ENCODE peak calls at places on chromosomes 11 and 22, in nine cellular contexts. One of them, this sample, is unnamed.

GRCh38 chr22:43227231-43227630 is 40.3 kb upstream of the TTLL12 start:
- DNase-seq in gastrocnemius medialis: no peak
- DNase-seq in transverse colon: no peak
- DNase-seq in IMR-90: no peak
- DNase-seq in tibial nerve: no peak
- DNase-seq in uterus: no peak
- DNase-seq in breast epithelium: no peak
- DNase-seq in endothelial cell of umbilical vein: no peak
- DNase-seq in A549: no peak
- DNase-seq in this sample: no peak

GRCh38 chr22:46551321-46551720 is 13.9 kb upstream of the CELSR1 start:
- DNase-seq in IMR-90: no peak
- DNase-seq in transverse colon: no peak
- DNase-seq in A549: no peak
- DNase-seq in gastrocnemius medialis: no peak
- DNase-seq in endothelial cell of umbilical vein: no peak
- DNase-seq in uterus: no peak
- DNase-seq in tibial nerve: no peak
- DNase-seq in breast epithelium: no peak
- DNase-seq in this sample: no peak

GRCh38 chr11:86116386-86116726 is 47.5 kb upstream of the PICALM start:
- DNase-seq in tibial nerve: no peak
- DNase-seq in IMR-90: peak; percentile 98
- DNase-seq in breast epithelium: no peak
- DNase-seq in A549: peak; percentile 69
- DNase-seq in uterus: no peak
- DNase-seq in endothelial cell of umbilical vein: no peak
- DNase-seq in gastrocnemius medialis: no peak
- DNase-seq in transverse colon: no peak
- DNase-seq in this sample: no peak

GRCh38 chr22:37193629-37194191 is 5.7 kb upstream of the C1QTNF6 start:
- DNase-seq in transverse colon: peak; percentile 39
- DNase-seq in uterus: peak; percentile 56
- DNase-seq in gastrocnemius medialis: no peak
- DNase-seq in A549: no peak
- DNase-seq in endothelial cell of umbilical vein: peak; percentile 24
- DNase-seq in tibial nerve: no peak
- DNase-seq in IMR-90: peak; percentile 36
- DNase-seq in breast epithelium: no peak
- DNase-seq in this sample: peak; percentile 40

GRCh38 chr11:78344114-78344513 is 73.5 kb downstream of the GAB2 start:
- DNase-seq in endothelial cell of umbilical vein: peak; percentile 52
- DNase-seq in breast epithelium: no peak
- DNase-seq in transverse colon: no peak
- DNase-seq in gastrocnemius medialis: no peak
- DNase-seq in IMR-90: no peak
- DNase-seq in A549: no peak
- DNase-seq in tibial nerve: no peak
- DNase-seq in uterus: no peak
- DNase-seq in this sample: no peak

GRCh38 chr11:14503023-14503422 is 3.4 kb upstream of the COPB1 start:
- DNase-seq in A549: no peak
- DNase-seq in gastrocnemius medialis: no peak
- DNase-seq in tibial nerve: no peak
- DNase-seq in uterus: no peak
- DNase-seq in transverse colon: no peak
- DNase-seq in breast epithelium: no peak
- DNase-seq in endothelial cell of umbilical vein: no peak
- DNase-seq in IMR-90: peak; percentile 18
- DNase-seq in this sample: no peak

GRCh38 chr22:41857160-41857859 is 24.4 kb downstream of the SREBF2 start:
- DNase-seq in A549: peak; percentile 68
- DNase-seq in gastrocnemius medialis: no peak
- DNase-seq in transverse colon: peak; percentile 61
- DNase-seq in IMR-90: peak; percentile 72
- DNase-seq in tibial nerve: peak; percentile 31
- DNase-seq in uterus: peak; percentile 31
- DNase-seq in endothelial cell of umbilical vein: peak; percentile 70
- DNase-seq in breast epithelium: no peak
- DNase-seq in this sample: no peak

GRCh38 chr11:64265176-64266160 is 14.1 kb downstream of the PLCB3 start:
- DNase-seq in uterus: no peak
- DNase-seq in IMR-90: no peak
- DNase-seq in A549: no peak
- DNase-seq in transverse colon: no peak
- DNase-seq in breast epithelium: no peak
- DNase-seq in endothelial cell of umbilical vein: no peak
- DNase-seq in gastrocnemius medialis: no peak
- DNase-seq in tibial nerve: no peak
- DNase-seq in this sample: no peak

GRCh38 chr11:88404932-88405710 is 67.6 kb upstream of the CTSC start:
- DNase-seq in gastrocnemius medialis: no peak
- DNase-seq in IMR-90: no peak
- DNase-seq in transverse colon: no peak
- DNase-seq in A549: no peak
- DNase-seq in uterus: no peak
- DNase-seq in endothelial cell of umbilical vein: no peak
- DNase-seq in tibial nerve: no peak
- DNase-seq in breast epithelium: no peak
- DNase-seq in this sample: no peak

GRCh38 chr11:92388380-92388779 is 163.8 kb downstream of the FAT3 start:
- DNase-seq in A549: peak; percentile 5
- DNase-seq in transverse colon: no peak
- DNase-seq in gastrocnemius medialis: no peak
- DNase-seq in IMR-90: no peak
- DNase-seq in breast epithelium: no peak
- DNase-seq in endothelial cell of umbilical vein: no peak
- DNase-seq in tibial nerve: no peak
- DNase-seq in uterus: no peak
- DNase-seq in this sample: no peak
- TF ChIP-seq CTCF in A549: no peak
- TF ChIP-seq CTCF in transverse colon: no peak
- TF ChIP-seq CTCF in gastrocnemius medialis: no peak
- TF ChIP-seq CTCF in IMR-90: no peak
- TF ChIP-seq CTCF in breast epithelium: no peak
- TF ChIP-seq CTCF in endothelial cell of umbilical vein: no peak
- TF ChIP-seq CTCF in tibial nerve: no peak
- TF ChIP-seq CTCF in uterus: no peak
- TF ChIP-seq CTCF in this sample: no peak

GRCh38 chr11:82899191-82899820 is 924 bp downstream of the PRCP start:
- DNase-seq in A549: no peak
- DNase-seq in transverse colon: no peak
- DNase-seq in tibial nerve: no peak
- DNase-seq in breast epithelium: no peak
- DNase-seq in IMR-90: no peak
- DNase-seq in endothelial cell of umbilical vein: peak; percentile 29
- DNase-seq in uterus: no peak
- DNase-seq in gastrocnemius medialis: no peak
- DNase-seq in this sample: no peak

GRCh38 chr11:82898242-82898641 is 2.0 kb downstream of the PRCP start:
- DNase-seq in gastrocnemius medialis: no peak
- DNase-seq in tibial nerve: no peak
- DNase-seq in IMR-90: no peak
- DNase-seq in transverse colon: no peak
- DNase-seq in A549: no peak
- DNase-seq in uterus: no peak
- DNase-seq in breast epithelium: no peak
- DNase-seq in endothelial cell of umbilical vein: no peak
- DNase-seq in this sample: no peak

GRCh38 chr11:82892611-82893169 is 7.5 kb downstream of the PRCP start:
- DNase-seq in A549: no peak
- DNase-seq in endothelial cell of umbilical vein: no peak
- DNase-seq in breast epithelium: no peak
- DNase-seq in uterus: no peak
- DNase-seq in transverse colon: no peak
- DNase-seq in tibial nerve: no peak
- DNase-seq in gastrocnemius medialis: no peak
- DNase-seq in IMR-90: no peak
- DNase-seq in this sample: no peak

GRCh38 chr11:82896183-82896582 is 4.0 kb downstream of the PRCP start:
- DNase-seq in tibial nerve: no peak
- DNase-seq in IMR-90: no peak
- DNase-seq in A549: no peak
- DNase-seq in transverse colon: no peak
- DNase-seq in endothelial cell of umbilical vein: no peak
- DNase-seq in breast epithelium: no peak
- DNase-seq in uterus: no peak
- DNase-seq in gastrocnemius medialis: no peak
- DNase-seq in this sample: no peak

GRCh38 chr11:82895437-82896091 is 4.7 kb downstream of the PRCP start:
- DNase-seq in tibial nerve: no peak
- DNase-seq in transverse colon: no peak
- DNase-seq in breast epithelium: no peak
- DNase-seq in gastrocnemius medialis: no peak
- DNase-seq in endothelial cell of umbilical vein: no peak
- DNase-seq in IMR-90: no peak
- DNase-seq in uterus: no peak
- DNase-seq in A549: no peak
- DNase-seq in this sample: no peak
- H3K27ac ChIP-seq in tibial nerve: no peak overlapping the region
- H3K27ac ChIP-seq in transverse colon: no peak overlapping the region
- H3K27ac ChIP-seq in breast epithelium: no peak overlapping the region
- H3K27ac ChIP-seq in gastrocnemius medialis: no peak overlapping the region
- H3K27ac ChIP-seq in endothelial cell of umbilical vein: no peak overlapping the region
- H3K27ac ChIP-seq in IMR-90: no peak overlapping the region
- H3K27ac ChIP-seq in uterus: no peak overlapping the region
- H3K27ac ChIP-seq in A549: no peak overlapping the region
- H3K27ac ChIP-seq in this sample: no peak overlapping the region

GRCh38 chr11:13091804-13092203 is 82.7 kb downstream of the RASSF10 start:
- DNase-seq in tibial nerve: no peak
- DNase-seq in uterus: no peak
- DNase-seq in A549: no peak
- DNase-seq in transverse colon: no peak
- DNase-seq in IMR-90: no peak
- DNase-seq in breast epithelium: no peak
- DNase-seq in gastrocnemius medialis: no peak
- DNase-seq in endothelial cell of umbilical vein: no peak
- DNase-seq in this sample: no peak

GRCh38 chr11:13098890-13099289 is 89.8 kb downstream of the RASSF10 start:
- DNase-seq in breast epithelium: no peak
- DNase-seq in A549: no peak
- DNase-seq in endothelial cell of umbilical vein: no peak
- DNase-seq in transverse colon: no peak
- DNase-seq in IMR-90: no peak
- DNase-seq in tibial nerve: no peak
- DNase-seq in gastrocnemius medialis: no peak
- DNase-seq in uterus: no peak
- DNase-seq in this sample: no peak

GRCh38 chr11:13091373-13091772 is 82.3 kb downstream of the RASSF10 start:
- DNase-seq in endothelial cell of umbilical vein: no peak
- DNase-seq in breast epithelium: no peak
- DNase-seq in tibial nerve: no peak
- DNase-seq in IMR-90: no peak
- DNase-seq in transverse colon: no peak
- DNase-seq in A549: no peak
- DNase-seq in gastrocnemius medialis: no peak
- DNase-seq in uterus: no peak
- DNase-seq in this sample: no peak

GRCh38 chr11:13098067-13098466 is 89.0 kb downstream of the RASSF10 start:
- DNase-seq in breast epithelium: peak; percentile 93
- DNase-seq in IMR-90: no peak
- DNase-seq in endothelial cell of umbilical vein: no peak
- DNase-seq in A549: no peak
- DNase-seq in gastrocnemius medialis: no peak
- DNase-seq in uterus: no peak
- DNase-seq in tibial nerve: no peak
- DNase-seq in transverse colon: no peak
- DNase-seq in this sample: no peak

GRCh38 chr11:13094930-13095687 is 86.0 kb downstream of the RASSF10 start:
- DNase-seq in breast epithelium: no peak
- DNase-seq in A549: no peak
- DNase-seq in transverse colon: no peak
- DNase-seq in tibial nerve: no peak
- DNase-seq in IMR-90: no peak
- DNase-seq in gastrocnemius medialis: no peak
- DNase-seq in uterus: no peak
- DNase-seq in endothelial cell of umbilical vein: no peak
- DNase-seq in this sample: no peak
- TF ChIP-seq POLR2A in breast epithelium: no peak
- TF ChIP-seq POLR2A in A549: no peak
- TF ChIP-seq POLR2A in transverse colon: no peak
- TF ChIP-seq POLR2A in tibial nerve: no peak
- TF ChIP-seq POLR2A in IMR-90: no peak
- TF ChIP-seq POLR2A in gastrocnemius medialis: no peak
- TF ChIP-seq POLR2A in uterus: no peak
- TF ChIP-seq POLR2A in endothelial cell of umbilical vein: no peak
- TF ChIP-seq POLR2A in this sample: no peak

GRCh38 chr11:35010656-35011055 is 94.2 kb downstream of the PDHX start:
- DNase-seq in uterus: no peak
- DNase-seq in tibial nerve: no peak
- DNase-seq in endothelial cell of umbilical vein: no peak
- DNase-seq in IMR-90: no peak
- DNase-seq in transverse colon: no peak
- DNase-seq in gastrocnemius medialis: no peak
- DNase-seq in A549: no peak
- DNase-seq in breast epithelium: no peak
- DNase-seq in this sample: no peak

GRCh38 chr11:35007277-35007676 is 90.9 kb downstream of the PDHX start:
- DNase-seq in gastrocnemius medialis: no peak
- DNase-seq in tibial nerve: no peak
- DNase-seq in breast epithelium: no peak
- DNase-seq in uterus: no peak
- DNase-seq in endothelial cell of umbilical vein: no peak
- DNase-seq in IMR-90: no peak
- DNase-seq in transverse colon: no peak
- DNase-seq in A549: no peak
- DNase-seq in this sample: no peak

GRCh38 chr11:35009941-35010337 is 93.5 kb downstream of the PDHX start:
- DNase-seq in A549: peak; percentile 37
- DNase-seq in endothelial cell of umbilical vein: no peak
- DNase-seq in transverse colon: no peak
- DNase-seq in uterus: no peak
- DNase-seq in IMR-90: no peak
- DNase-seq in tibial nerve: no peak
- DNase-seq in gastrocnemius medialis: peak; percentile 38
- DNase-seq in breast epithelium: no peak
- DNase-seq in this sample: no peak

GRCh38 chr11:35011389-35011788 is 95.0 kb downstream of the PDHX start:
- DNase-seq in IMR-90: peak; percentile 83
- DNase-seq in breast epithelium: no peak
- DNase-seq in gastrocnemius medialis: no peak
- DNase-seq in tibial nerve: no peak
- DNase-seq in A549: no peak
- DNase-seq in endothelial cell of umbilical vein: no peak
- DNase-seq in transverse colon: no peak
- DNase-seq in uterus: no peak
- DNase-seq in this sample: no peak

GRCh38 chr11:35009191-35009940 is 92.9 kb downstream of the PDHX start:
- DNase-seq in tibial nerve: no peak
- DNase-seq in uterus: peak; percentile 85
- DNase-seq in gastrocnemius medialis: no peak
- DNase-seq in transverse colon: peak; percentile 42
- DNase-seq in breast epithelium: no peak
- DNase-seq in endothelial cell of umbilical vein: no peak
- DNase-seq in IMR-90: peak; percentile 74
- DNase-seq in A549: peak; percentile 78
- DNase-seq in this sample: no peak
- TF ChIP-seq CTCF in tibial nerve: no peak
- TF ChIP-seq CTCF in uterus: no peak
- TF ChIP-seq CTCF in gastrocnemius medialis: no peak
- TF ChIP-seq CTCF in transverse colon: no peak
- TF ChIP-seq CTCF in breast epithelium: no peak
- TF ChIP-seq CTCF in endothelial cell of umbilical vein: no peak
- TF ChIP-seq CTCF in IMR-90: peak; percentile 3
- TF ChIP-seq CTCF in A549: no peak
- TF ChIP-seq CTCF in this sample: no peak